ENCODE peak calls at places on chromosomes 13 and 19, in seven cellular contexts. M, I, R, U, T, W and X are unnamed samples. For H3K9me3, the result is how much of the 10 kb centered on the place peaks cover.

GRCh38 chr19:55624109-55625003 is at the start of gene ZNF784:
- DNase-seq in M (peak), I (peak), R (peak), U (peak), T (no peak), W (peak), X (peak)

GRCh38 chr13:50200988-50201387 is 185.7 kb downstream of the KCNRG start:
- DNase-seq in M (no peak), I (no peak), R (peak), U (no peak), T (no peak), W (no peak), X (no peak)

GRCh38 chr13:77328819-77329132 is 1.9 kb upstream of the MYCBP2 start:
- DNase-seq in M (no peak), I (no peak), R (no peak), U (no peak), T (no peak), W (no peak), X (no peak)

GRCh38 chr19:32708457-32708856 is 11.1 kb upstream of the TDRD12 start:
- DNase-seq in M (no peak), I (no peak), R (no peak), U (no peak), T (no peak), W (no peak), X (no peak)

GRCh38 chr19:16836115-16836905 is 7.1 kb downstream of the SIN3B start:
- DNase-seq in M (no peak), I (no peak), R (no peak), U (no peak), T (no peak), W (no peak), X (no peak)

GRCh38 chr19:5492813-5493409 is 37.7 kb downstream of the ZNRF4 start:
- DNase-seq in M (no peak), I (no peak), R (no peak), U (no peak), T (no peak), W (no peak), X (no peak)

GRCh38 chr13:77981191-77981925 is 62.7 kb upstream of the EDNRB start:
- DNase-seq in M (no peak), I (no peak), R (no peak), U (no peak), T (no peak), W (no peak), X (no peak)

GRCh38 chr13:108915095-108915633 is 285.8 kb downstream of the MYO16 start:
- DNase-seq in M (no peak), I (no peak), R (peak), U (peak), T (no peak), W (no peak), X (no peak)

GRCh38 chr19:7981661-7982060 is 23.8 kb downstream of the ELAVL1 start:
- DNase-seq in M (no peak), I (no peak), R (no peak), U (no peak), T (no peak), W (no peak), X (no peak)

GRCh38 chr19:13930402-13930801 is 7.8 kb downstream of the PODNL1 start:
- DNase-seq in M (no peak), I (no peak), R (no peak), U (no peak), T (no peak), W (no peak), X (no peak)

GRCh38 chr19:6352381-6353165 is 8.8 kb upstream of the CLPP start:
- DNase-seq in M (no peak), I (no peak), R (no peak), U (no peak), T (no peak), W (no peak), X (no peak)

GRCh38 chr13:47897411-47898050 is 103.5 kb downstream of the SUCLA2 start:
- DNase-seq in M (no peak), I (no peak), R (no peak), U (no peak), T (no peak), W (no peak), X (no peak)

GRCh38 chr13:66139250-66139649 is 1090.9 kb downstream of the PCDH9 start:
- DNase-seq in M (no peak), I (no peak), R (no peak), U (no peak), T (no peak), W (no peak), X (no peak)

GRCh38 chr19:31349160-31349881 is at the start of gene TSHZ3:
- DNase-seq in M (peak), I (peak), R (peak), U (no peak), T (peak), W (no peak), X (peak)

GRCh38 chr13:24161980-24162517 is 1.5 kb downstream of the SPATA13 start:
- DNase-seq in M (peak), I (no peak), R (no peak), U (no peak), T (no peak), W (no peak), X (no peak)
- H3K4me3 ChIP-seq in M (peak), I (peak), R (peak), U (peak), T (peak), W (no peak), X (peak)

DNA sequence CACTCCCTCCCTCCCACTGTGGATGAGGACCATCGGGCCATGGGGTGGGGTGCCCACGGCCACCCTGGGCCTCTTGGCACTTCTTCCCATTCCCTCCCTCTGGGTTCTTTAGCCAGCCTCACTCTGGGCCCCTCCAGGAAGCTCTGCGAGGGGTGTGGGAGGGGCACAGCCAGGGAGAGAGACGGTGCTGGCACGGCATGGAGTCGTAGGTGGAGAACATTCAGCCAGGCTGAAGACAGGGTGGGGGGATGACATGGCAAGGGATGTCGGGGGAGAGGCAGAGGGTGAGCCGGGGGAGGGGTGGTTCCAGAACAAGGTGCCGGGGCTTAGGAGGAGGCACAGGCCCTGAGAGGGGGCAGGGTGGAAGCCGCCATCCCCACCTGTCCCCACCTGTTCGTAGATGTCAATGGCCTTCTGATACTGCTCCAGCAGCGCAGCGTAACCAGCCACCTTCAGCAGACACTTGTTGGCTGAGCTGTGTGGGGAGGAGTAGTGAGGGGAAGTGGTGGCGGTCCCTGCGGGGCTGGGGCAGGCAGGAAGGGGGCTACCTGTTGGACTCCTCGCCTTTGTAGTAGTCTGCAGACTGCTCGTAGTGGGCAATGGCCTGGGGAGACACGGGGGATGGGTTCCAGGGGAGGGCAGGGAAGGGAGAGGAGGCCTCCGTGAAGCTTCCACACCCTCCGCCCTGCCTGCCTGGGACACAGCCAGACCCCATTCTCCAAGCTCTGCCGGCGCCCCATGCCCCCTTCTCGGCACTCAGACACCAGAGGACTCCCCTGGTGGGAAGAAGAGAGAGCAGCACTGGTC is 8.8 kb upstream of the KPTN start:
- DNase-seq in M (no peak), I (no peak), R (no peak), U (no peak), T (no peak), W (no peak), X (no peak)
- TF ChIP-seq CTCF in M (no peak), I (no peak), R (no peak), U (no peak), T (no peak), W (no peak), X (no peak)

DNA sequence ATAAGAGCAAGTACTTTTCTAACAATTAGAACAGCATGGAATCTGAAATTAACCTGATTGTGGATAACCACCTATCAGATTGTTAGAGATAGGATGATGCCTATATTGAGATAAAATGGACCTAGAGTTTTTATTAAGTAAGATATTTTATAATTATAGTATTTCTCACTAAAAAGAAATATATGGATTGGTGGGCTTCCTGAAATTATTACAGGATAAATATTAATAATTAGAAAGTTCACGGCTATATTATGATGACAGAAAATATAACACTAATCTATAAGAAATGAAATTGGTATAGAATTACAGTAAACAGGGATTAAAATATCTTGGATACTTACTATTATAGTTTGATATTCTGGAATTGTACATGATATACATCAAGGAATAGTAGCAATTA is 378.0 kb upstream of the SPRY2 start:
- DNase-seq in M (no peak), I (no peak), R (no peak), U (no peak), T (no peak), W (no peak), X (no peak)
- H3K9me3 ChIP-seq in M (under half), I (under half), R (under half), U (under half), T (under half), W (under half), X (under half)

GRCh38 chr19:4375164-4375619 is 25.2 kb downstream of the SH3GL1 start:
- DNase-seq in M (peak), I (no peak), R (peak), U (no peak), T (no peak), W (no peak), X (no peak)
- H3K4me3 ChIP-seq in M (no peak), I (no peak), R (no peak), U (no peak), T (peak), W (peak), X (no peak)

GRCh38 chr13:71218960-71219359 is 648.0 kb downstream of the DACH1 start:
- DNase-seq in M (no peak), I (no peak), R (peak), U (no peak), T (no peak), W (no peak), X (no peak)
- TF ChIP-seq CTCF in M (no peak), I (peak), R (peak), U (no peak), T (no peak), W (no peak), X (no peak)

DNA sequence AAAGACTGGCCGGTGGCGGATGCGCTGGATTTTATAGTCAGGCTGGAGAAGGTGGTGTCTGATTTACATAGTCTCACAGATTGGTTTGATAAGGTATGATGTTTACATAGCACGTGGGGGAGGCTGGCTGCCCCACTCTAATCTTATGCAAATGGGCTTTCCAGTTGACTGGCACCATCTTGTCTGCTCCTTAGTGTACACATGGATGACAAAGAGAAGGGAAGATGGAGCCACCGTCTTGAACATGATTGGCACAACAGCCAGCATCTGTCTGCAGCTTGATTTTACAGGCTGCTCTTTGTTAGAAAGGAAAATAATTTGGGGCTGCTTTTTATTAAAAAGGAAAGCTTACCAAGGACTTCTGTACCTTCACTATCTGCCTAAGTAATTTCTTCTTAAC is 265.2 kb upstream of the MAB21L1 start:
- DNase-seq in M (no peak), I (no peak), R (no peak), U (no peak), T (peak), W (no peak), X (no peak)
- H3K9me3 ChIP-seq in M (under half), I (under half), R (under half), U (under half), T (under half), W (under half), X (under half)

GRCh38 chr19:45495178-45495577 is 1.7 kb downstream of the RTN2 start:
- DNase-seq in M (no peak), I (no peak), R (no peak), U (no peak), T (no peak), W (no peak), X (no peak)
- H3K4me3 ChIP-seq in M (no peak), I (no peak), R (no peak), U (no peak), T (no peak), W (no peak), X (no peak)

GRCh38 chr13:33285420-33286124 is at the start of gene STARD13:
- DNase-seq in M (peak), I (peak), R (peak), U (peak), T (peak), W (peak), X (peak)
- TF ChIP-seq CTCF in M (peak), I (peak), R (peak), U (peak), T (no peak), W (peak), X (peak)